ENCODE peak calls at places on chromosomes 2 and 18, in five cellular contexts. W is A549, R is OCI-LY7, D is Peyer's patch, N is left ventricle myocardium inferior. A is an unnamed sample.

GRCh38 chr2:208228481-208228880 is 26.4 kb downstream of the IDH1 start:
- DNase-seq in N (no peak), W (no peak), R (no peak), D (no peak), A (no peak)

GRCh38 chr2:33497177-33497787 is 20.8 kb downstream of the RASGRP3 start:
- DNase-seq in D (no peak), W (no peak), N (no peak), R (no peak), A (no peak)

GRCh38 chr2:42298132-42298531 is 62.9 kb downstream of the COX7A2L start:
- DNase-seq in R (no peak), D (no peak), N (no peak), W (no peak), A (no peak)

GRCh38 chr2:99624682-99625081 is 134.9 kb upstream of the REV1 start:
- DNase-seq in W (no peak), R (no peak), N (peak; percentile 62), D (no peak), A (no peak)

GRCh38 chr18:79517322-79517721 is 121.6 kb downstream of the NFATC1 start:
- DNase-seq in R (peak; percentile 40), W (no peak), N (no peak), D (peak; percentile 61), A (peak; percentile 17)

GRCh38 chr2:36663851-36664715 is 32.4 kb upstream of the VIT start:
- DNase-seq in R (peak; percentile 58), D (no peak), N (no peak), W (peak; percentile 85), A (peak; percentile 32)

GRCh38 chr2:100320547-100321180 is 1.6 kb downstream of the LONRF2 start:
- DNase-seq in R (no peak), D (no peak), N (no peak), W (peak; percentile 50), A (no peak)

GRCh38 chr2:241189093-241189855 is 797 bp downstream of the ANO7 start:
- DNase-seq in N (no peak), R (no peak), D (no peak), W (no peak), A (no peak)

GRCh38 chr2:21250693-21251092 is 126.9 kb downstream of the TDRD15 start:
- DNase-seq in D (no peak), N (no peak), W (no peak), R (no peak), A (no peak)

GRCh38 chr2:54570925-54571694 is 115.0 kb downstream of the SPTBN1 start:
- DNase-seq in W (peak; percentile 88), N (peak; percentile 45), R (peak; percentile 84), D (peak; percentile 87), A (peak; percentile 70)

GRCh38 chr2:227853204-227853629 is 18.2 kb upstream of the DAW1 start:
- DNase-seq in N (no peak), D (no peak), R (no peak), W (peak; percentile 44), A (no peak)

GRCh38 chr2:219109468-219109867 is 48.7 kb upstream of the IHH start:
- DNase-seq in R (no peak), W (no peak), D (no peak), N (no peak), A (peak; percentile 92)

GRCh38 chr18:13539050-13539449 is 187.3 kb downstream of the FAM210A start:
- DNase-seq in W (peak; percentile 20), R (peak; percentile 40), N (no peak), D (peak; percentile 71), A (peak; percentile 67)

GRCh38 chr2:80473806-80474205 is 169.3 kb upstream of the LRRTM1 start:
- DNase-seq in N (no peak), D (no peak), R (no peak), W (no peak), A (no peak)

GRCh38 chr2:225041871-225042799 is at the start of gene DOCK10:
- DNase-seq in R (peak; percentile 66), W (peak; percentile 59), N (no peak), D (peak; percentile 35), A (peak; percentile 56)

GRCh38 chr2:27723372-27724144 is 48.0 kb upstream of the MRPL33 start:
- DNase-seq in N (no peak), R (peak; percentile 42), W (peak; percentile 92), D (no peak), A (peak; percentile 78)

GRCh38 chr18:22490429-22490846 is 72.7 kb upstream of the CTAGE1 start:
- DNase-seq in W (peak; percentile 12), N (no peak), D (no peak), R (no peak), A (no peak)

GRCh38 chr2:229246334-229246733 is 24.8 kb downstream of the PID1 start:
- DNase-seq in W (no peak), N (no peak), D (no peak), R (no peak), A (no peak)

GRCh38 chr2:231373184-231373583 is 22.3 kb upstream of the B3GNT7 start:
- DNase-seq in D (no peak), W (peak; percentile 36), R (no peak), N (no peak), A (no peak)

GRCh38 chr2:139216435-139216834 is 436.2 kb upstream of the NXPH2 start:
- DNase-seq in W (no peak), D (no peak), R (no peak), N (no peak), A (no peak)

GRCh38 chr2:223723954-223724411 is 113.4 kb downstream of the AP1S3 start:
- DNase-seq in N (no peak), W (peak; percentile 38), R (no peak), D (no peak), A (no peak)

GRCh38 chr18:40821596-40822243 is 1133.3 kb upstream of the PIK3C3 start:
- DNase-seq in D (no peak), N (no peak), W (no peak), R (no peak), A (no peak)

GRCh38 chr2:20468549-20469500 is 22.0 kb downstream of the RHOB start:
- DNase-seq in W (no peak), N (no peak), D (no peak), R (no peak), A (no peak)

GRCh38 chr18:10591891-10592290 is 66.1 kb downstream of the NAPG start:
- DNase-seq in W (no peak), R (peak; percentile 1), N (no peak), D (no peak), A (no peak)

GRCh38 chr18:36281941-36282340 is 15.6 kb upstream of the FHOD3 start:
- DNase-seq in W (no peak), D (no peak), N (no peak), R (no peak), A (no peak)

GRCh38 chr2:105142239-105142638 is 99.3 kb upstream of the GPR45 start:
- DNase-seq in D (no peak), R (no peak), N (no peak), W (no peak), A (no peak)

GRCh38 chr2:236273126-236273525 is 8.9 kb upstream of the ASB18 start:
- DNase-seq in D (no peak), W (no peak), N (no peak), R (no peak), A (no peak)

GRCh38 chr2:127172306-127172705 is 47.8 kb downstream of the CYP27C1 start:
- DNase-seq in W (no peak), D (no peak), R (no peak), N (no peak), A (no peak)

GRCh38 chr2:8154936-8155335 is 526.9 kb upstream of the ID2 start:
- DNase-seq in N (no peak), W (no peak), D (no peak), R (no peak), A (no peak)

DNA sequence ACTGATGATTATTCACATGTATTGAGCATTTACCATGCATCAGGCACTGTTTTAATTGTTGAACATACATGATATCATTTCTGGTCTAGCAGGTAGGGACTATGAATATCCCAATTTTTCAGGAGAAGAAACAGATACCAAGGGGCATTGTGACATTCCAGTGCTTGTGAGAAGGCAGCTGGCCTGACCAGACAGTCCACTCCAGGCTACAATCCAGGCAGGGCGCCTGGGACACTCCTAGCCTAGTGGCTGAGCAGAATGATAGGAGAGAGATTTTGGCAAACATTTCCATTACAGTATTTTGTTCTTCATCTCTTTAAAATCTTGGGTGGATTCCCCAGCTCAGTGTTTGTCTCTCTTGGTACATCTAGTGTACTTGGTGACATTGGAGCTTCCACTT is 24.9 kb downstream of the ZNF892 start:
- DNase-seq in D (no peak), R (no peak), W (no peak), N (no peak), A (no peak)
- H3K9me3 ChIP-seq in D (no peaks in the 10 kb centered on the region), R (no peaks in the 10 kb centered on the region), W (peaks cover 66% of the 10 kb centered on the region), N (peaks cover 92% of the 10 kb centered on the region), A (no peaks in the 10 kb centered on the region)

DNA sequence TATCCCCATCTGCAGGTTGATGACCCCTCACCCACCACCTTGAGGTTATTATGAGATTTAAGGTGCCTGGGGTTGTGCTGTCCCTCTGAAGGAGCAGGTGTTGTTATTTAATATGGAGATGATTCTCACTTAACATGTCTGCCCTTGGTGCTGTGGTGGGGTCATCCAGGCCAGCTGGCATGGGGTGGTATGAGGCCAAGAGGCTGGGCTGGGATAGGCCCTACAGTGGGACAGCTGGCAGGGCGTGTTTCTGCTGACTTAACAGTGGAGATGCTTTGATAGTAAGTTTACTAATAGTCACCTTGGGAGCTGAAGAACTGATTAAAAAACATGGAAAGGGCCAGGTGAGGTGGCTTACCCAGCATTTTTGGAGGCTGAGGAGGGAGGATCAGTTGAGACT is 22.4 kb downstream of the SERPINB12 start:
- DNase-seq in N (no peak), D (no peak), R (no peak), W (no peak), A (no peak)
- H3K27ac ChIP-seq in N (no peak overlapping the region), D (no peak overlapping the region), R (no peak overlapping the region), W (no peak overlapping the region), A (no peak overlapping the region)

GRCh38 chr2:133485868-133486267 is 82.4 kb downstream of the NCKAP5 start:
- DNase-seq in N (no peak), W (no peak), D (no peak), R (no peak), A (no peak)
- TF ChIP-seq CTCF in N (no peak), W (no peak), D (no peak), R (no peak), A (no peak)

GRCh38 chr18:55925772-55926171 is 337.8 kb upstream of the TCF4 start:
- DNase-seq in N (no peak), W (no peak), R (no peak), D (no peak), A (no peak)
- H3K9me3 ChIP-seq in N (no peaks in the 10 kb centered on the region), W (no peaks in the 10 kb centered on the region), R (no peaks in the 10 kb centered on the region), D (no peaks in the 10 kb centered on the region), A (no peaks in the 10 kb centered on the region)

DNA sequence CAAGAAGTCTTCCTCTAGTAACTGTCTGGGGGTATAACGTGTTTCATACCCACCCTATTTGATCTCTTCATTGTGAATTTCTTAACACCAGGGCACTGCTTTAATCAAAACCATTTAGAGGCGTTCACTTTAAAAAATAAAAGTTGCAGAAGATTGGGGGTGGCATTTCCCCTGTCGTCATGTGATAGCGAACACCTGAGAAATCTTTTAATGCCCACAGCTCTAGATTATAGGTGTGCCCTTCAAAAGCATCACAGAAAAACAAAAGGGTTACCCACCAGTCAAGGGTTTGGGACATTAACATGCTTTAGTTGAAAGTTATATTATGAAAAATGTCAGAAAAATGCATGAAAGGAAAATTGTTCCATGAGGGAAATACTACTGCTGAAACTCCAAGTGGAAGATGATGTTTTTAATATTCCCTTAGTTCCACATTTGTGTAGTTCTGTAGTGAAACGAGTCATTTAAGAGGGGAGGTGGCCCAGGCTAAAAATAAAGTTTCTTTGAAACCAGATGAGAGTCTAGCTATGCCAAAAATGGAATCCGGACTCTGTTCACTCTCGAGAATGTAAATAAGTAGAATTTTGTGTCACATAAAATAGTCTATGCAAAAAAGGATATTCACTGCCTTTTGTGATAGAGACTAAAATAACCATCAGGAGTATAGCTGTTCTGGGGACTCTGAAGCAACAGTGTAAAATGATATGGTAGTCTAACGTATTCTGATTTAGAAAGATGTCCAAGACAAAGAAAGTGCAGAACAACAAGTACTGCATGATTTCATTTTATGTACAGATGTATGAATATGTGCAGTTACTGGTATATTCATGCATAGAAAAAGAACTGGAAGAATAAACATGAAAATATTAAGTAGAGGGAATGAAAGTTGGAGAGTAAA is 95.3 kb downstream of the TMEM247 start:
- DNase-seq in R (peak; percentile 91), D (no peak), W (no peak), N (no peak), A (no peak)
- H3K27ac ChIP-seq in R (peak overlapping the region; percentile 100), D (no peak overlapping the region), W (no peak overlapping the region), N (peak overlapping the region; percentile 87), A (no peak overlapping the region)